ENCODE peak calls at places on chromosomes 5 and 9, in six cellular contexts. N, S, I, V, R and F are unnamed samples.

GRCh38 chr9:81074261-81074660 is 615.1 kb downstream of the TLE1 start:
- DNase-seq in I (no peak), V (no peak), S (no peak), N (no peak), R (no peak), F (no peak)

GRCh38 chr5:169416583-169417196 is 115.8 kb upstream of the SLIT3 start:
- DNase-seq in N (peak), V (no peak), R (peak), S (no peak), I (no peak), F (no peak)

GRCh38 chr9:13502503-13502902 is 223.0 kb upstream of the MPDZ start:
- DNase-seq in S (no peak), N (no peak), R (no peak), I (no peak), V (no peak), F (no peak)

GRCh38 chr9:75803130-75803529 is 87.3 kb upstream of the PCSK5 start:
- DNase-seq in I (no peak), S (no peak), N (no peak), R (no peak), V (no peak), F (no peak)

GRCh38 chr5:153456354-153456753 is 34.1 kb upstream of the GRIA1 start:
- DNase-seq in S (no peak), R (no peak), N (no peak), V (no peak), I (no peak), F (no peak)

GRCh38 chr9:94581711-94582110 is 11.9 kb downstream of the FBP2 start:
- DNase-seq in N (no peak), S (no peak), R (no peak), I (no peak), V (no peak), F (no peak)

GRCh38 chr5:1185038-1185651 is 16.2 kb upstream of the SLC6A19 start:
- DNase-seq in R (no peak), V (no peak), I (no peak), S (no peak), N (no peak), F (no peak)

GRCh38 chr5:21654-22233 is 70.2 kb upstream of the PLEKHG4B start:
- DNase-seq in R (no peak), S (no peak), I (peak), V (no peak), N (peak), F (no peak)

GRCh38 chr9:135782946-135783345 is 81.0 kb downstream of the KCNT1 start:
- DNase-seq in I (no peak), N (no peak), S (no peak), R (no peak), V (no peak), F (no peak)

GRCh38 chr9:1052119-1052907 is 2.2 kb downstream of the DMRT2 start:
- DNase-seq in N (no peak), S (no peak), R (no peak), I (no peak), V (no peak), F (no peak)

GRCh38 chr9:38284768-38285080 is 107.8 kb upstream of the ALDH1B1 start:
- DNase-seq in N (no peak), I (no peak), S (no peak), V (no peak), R (no peak), F (no peak)

GRCh38 chr5:137610598-137610997 is 111.5 kb upstream of the SPOCK1 start:
- DNase-seq in S (no peak), N (no peak), R (no peak), I (no peak), V (no peak), F (no peak)

GRCh38 chr9:136743639-136744211 is 985 bp upstream of the LCN10 start:
- DNase-seq in N (no peak), V (no peak), I (no peak), S (no peak), R (no peak), F (no peak)

GRCh38 chr9:90142580-90142979 is 500.0 kb downstream of the DIRAS2 start:
- DNase-seq in R (no peak), V (no peak), N (peak), S (peak), I (no peak), F (no peak)

GRCh38 chr5:147906326-147907095 is at the start of gene C5orf46:
- DNase-seq in S (no peak), I (no peak), N (peak), V (no peak), R (no peak), F (no peak)

GRCh38 chr9:93346240-93347112 is 105.0 kb upstream of the FAM120A start:
- DNase-seq in N (no peak), S (no peak), I (no peak), V (no peak), R (no peak), F (no peak)

GRCh38 chr5:6291961-6292360 is 86.4 kb downstream of the MED10 start:
- DNase-seq in V (no peak), I (no peak), R (no peak), N (no peak), S (no peak), F (no peak)

GRCh38 chr5:111197523-111197922 is 26.7 kb upstream of the CAMK4 start:
- DNase-seq in V (no peak), N (no peak), R (peak), I (no peak), S (no peak), F (no peak)

GRCh38 chr9:97109194-97109811 is 70.4 kb upstream of the CTSV start:
- DNase-seq in I (peak), S (no peak), V (no peak), R (no peak), N (peak), F (no peak)

GRCh38 chr5:158385982-158386381 is 527.0 kb upstream of the CLINT1 start:
- DNase-seq in N (no peak), I (no peak), R (no peak), V (no peak), S (no peak), F (no peak)

GRCh38 chr5:79924936-79925893 is 65.8 kb downstream of the MTX3 start:
- DNase-seq in R (no peak), S (no peak), N (peak), V (no peak), I (no peak), F (no peak)

GRCh38 chr9:4833781-4834560 is 41.2 kb downstream of the RCL1 start:
- DNase-seq in R (no peak), N (peak), V (no peak), S (no peak), I (no peak), F (no peak)

GRCh38 chr5:32153723-32154122 is 20.4 kb downstream of the GOLPH3 start:
- DNase-seq in V (no peak), I (no peak), R (no peak), S (no peak), N (peak), F (no peak)

GRCh38 chr5:55234171-55234700 is 828 bp upstream of the CCNO start:
- DNase-seq in N (peak), V (no peak), R (no peak), I (no peak), S (no peak), F (no peak)

GRCh38 chr5:55230086-55230629 is 3.0 kb upstream of the MCIDAS start:
- DNase-seq in N (no peak), R (no peak), S (no peak), I (no peak), V (no peak), F (no peak)

GRCh38 chr5:55231476-55232193 is 1.8 kb downstream of the CCNO start:
- DNase-seq in N (no peak), I (no peak), V (no peak), R (no peak), S (no peak), F (no peak)

GRCh38 chr5:55231029-55231475 is 2.4 kb downstream of the CCNO start:
- DNase-seq in S (no peak), N (peak), V (no peak), R (no peak), I (no peak), F (no peak)

DNA sequence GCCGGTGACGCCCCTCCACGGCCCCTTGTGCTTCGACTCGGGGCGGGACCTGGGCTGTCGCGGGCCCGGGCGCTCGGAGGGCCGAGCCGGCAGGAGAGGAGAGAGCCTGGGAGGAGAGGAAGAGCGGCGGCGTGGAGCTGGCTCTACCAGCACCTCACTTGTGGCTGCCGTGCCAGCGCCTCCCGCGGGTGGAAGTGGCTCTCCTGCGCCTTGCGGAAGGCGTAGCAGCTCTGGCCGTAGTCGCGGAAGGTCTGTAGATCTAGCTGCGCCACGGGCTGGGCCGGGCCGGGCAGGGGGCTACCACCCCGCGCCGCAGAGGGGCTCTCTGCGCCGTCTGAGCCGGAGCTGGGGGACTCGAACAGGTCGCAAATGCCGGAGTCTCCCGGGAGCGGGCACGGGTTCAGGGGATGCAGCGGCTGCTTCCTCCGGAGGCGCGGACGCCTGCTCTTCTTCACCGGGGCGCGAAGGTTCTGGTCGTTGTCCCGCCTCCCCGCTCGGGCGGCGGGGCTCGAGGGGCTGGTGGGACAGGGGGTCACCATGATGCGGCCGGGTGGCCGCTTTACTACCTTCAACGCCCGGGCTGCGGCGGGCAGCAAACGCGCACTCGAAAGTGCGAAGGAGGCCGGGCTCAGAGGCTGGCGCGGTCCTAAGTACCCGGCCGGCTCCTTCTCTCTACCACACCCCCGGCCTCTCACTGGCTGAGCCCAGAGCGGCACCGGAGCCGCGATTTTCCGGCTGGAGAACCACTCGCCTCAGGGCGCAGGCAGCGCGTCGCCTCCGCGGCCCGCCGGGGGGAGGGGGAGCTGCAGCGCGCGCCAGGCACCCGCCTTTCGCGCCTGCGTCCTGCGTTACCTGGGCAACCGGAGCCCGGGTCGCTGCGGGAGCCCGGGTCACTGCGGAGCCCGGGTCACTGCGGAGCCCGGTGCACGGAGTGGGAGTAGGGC is at the start of gene CCNO:
- DNase-seq in S (peak), N (peak), V (peak), R (peak), I (peak), F (no peak)
- TF ChIP-seq POLR2A in S (peak), N (no peak), V (no peak), R (no peak), I (peak), F (peak)

GRCh38 chr9:134336924-134337323 is 10.7 kb downstream of the RXRA start:
- DNase-seq in R (no peak), S (no peak), V (no peak), I (no peak), N (no peak), F (no peak)

GRCh38 chr9:134335095-134335489 is 8.8 kb downstream of the RXRA start:
- DNase-seq in S (no peak), R (no peak), N (peak), I (no peak), V (no peak), F (no peak)

GRCh38 chr9:134335490-134336173 is 9.4 kb downstream of the RXRA start:
- DNase-seq in V (no peak), I (no peak), S (no peak), N (no peak), R (no peak), F (no peak)

GRCh38 chr9:134337469-134337868 is 11.2 kb downstream of the RXRA start:
- DNase-seq in V (no peak), I (no peak), S (no peak), R (no peak), N (no peak), F (no peak)

DNA sequence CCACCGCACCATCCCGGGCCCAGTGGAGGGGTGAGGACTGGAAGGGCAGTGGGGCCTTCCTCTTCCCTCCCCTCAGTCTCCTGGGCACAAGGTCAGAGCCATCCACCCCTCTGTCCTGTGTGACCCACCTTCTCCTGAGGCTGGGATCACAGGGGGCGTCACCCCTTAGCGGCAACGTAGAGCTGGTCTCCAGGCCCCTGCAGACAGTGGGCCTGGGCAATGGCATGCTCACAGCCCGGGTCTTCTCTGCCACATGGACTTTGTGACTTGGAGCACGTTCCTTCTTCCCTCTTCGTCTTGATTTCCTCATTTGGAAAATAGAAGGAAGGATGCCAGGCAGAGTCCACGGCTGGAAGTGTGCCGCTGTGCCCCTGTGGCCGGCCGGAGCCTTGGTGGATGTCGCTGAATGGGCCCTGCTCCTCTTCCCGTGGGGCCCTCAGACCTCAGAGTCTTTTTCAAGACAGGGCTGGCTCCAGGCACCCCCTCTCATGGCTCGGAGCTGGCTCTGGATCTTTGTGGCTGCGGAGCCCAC is 10.0 kb downstream of the RXRA start:
- DNase-seq in S (no peak), N (no peak), V (no peak), I (no peak), R (no peak), F (no peak)
- H3K4me3 ChIP-seq in S (no peak), N (no peak), V (no peak), I (no peak), R (no peak), F (no peak)

DNA sequence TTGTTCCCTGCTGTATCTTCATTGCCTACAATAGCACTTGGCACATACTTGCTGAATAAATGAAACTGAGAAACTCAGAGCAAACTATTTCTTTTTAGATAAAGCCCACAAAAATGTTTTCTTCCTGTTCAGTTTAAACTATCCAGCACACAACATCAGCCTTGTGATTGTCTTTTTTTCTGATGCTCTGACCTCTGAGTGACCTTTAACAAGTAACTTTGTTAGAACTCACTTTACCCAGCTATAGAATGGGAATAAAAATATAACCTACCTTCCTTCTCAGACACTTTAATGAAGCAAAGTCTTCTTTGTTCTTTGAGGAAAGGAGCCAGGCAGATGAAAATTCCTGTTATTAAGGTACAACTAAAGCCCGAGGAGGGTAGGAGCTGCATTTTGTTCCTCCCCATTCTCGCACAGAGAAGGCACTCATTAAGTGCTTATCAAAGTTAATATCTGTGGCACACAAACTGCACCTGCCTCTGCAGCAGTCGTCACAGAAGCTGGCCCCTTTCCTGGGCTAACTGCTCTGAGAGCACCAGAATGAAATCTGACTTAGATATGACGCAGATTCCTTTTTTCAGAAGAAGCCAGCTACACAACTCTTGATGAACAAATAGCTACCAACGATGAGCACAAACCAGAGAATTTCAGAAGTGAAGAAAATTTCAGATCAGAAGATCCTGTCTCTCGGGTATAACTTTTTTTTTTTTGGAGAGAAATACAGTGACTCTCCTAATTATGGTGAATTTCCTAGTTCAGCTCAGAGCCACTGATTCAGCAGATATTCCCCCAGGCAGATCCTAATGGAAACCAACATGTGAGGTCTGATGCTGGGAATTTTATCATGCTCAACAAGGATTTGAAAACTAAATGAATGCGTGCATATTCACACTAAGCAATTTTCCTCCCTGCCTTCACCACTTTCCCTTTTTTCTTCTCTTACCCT is 31.0 kb upstream of the NR3C1 start:
- DNase-seq in N (no peak), R (no peak), S (peak), I (no peak), V (peak), F (no peak)
- TF ChIP-seq POLR2A in N (no peak), R (no peak), S (no peak), I (no peak), V (no peak), F (no peak)

GRCh38 chr5:41908374-41909079 is 4.4 kb downstream of the RIMOC1 start:
- DNase-seq in V (no peak), S (no peak), I (no peak), R (no peak), N (peak), F (no peak)
- H3K4me3 ChIP-seq in V (no peak), S (no peak), I (no peak), R (no peak), N (no peak), F (no peak)

DNA sequence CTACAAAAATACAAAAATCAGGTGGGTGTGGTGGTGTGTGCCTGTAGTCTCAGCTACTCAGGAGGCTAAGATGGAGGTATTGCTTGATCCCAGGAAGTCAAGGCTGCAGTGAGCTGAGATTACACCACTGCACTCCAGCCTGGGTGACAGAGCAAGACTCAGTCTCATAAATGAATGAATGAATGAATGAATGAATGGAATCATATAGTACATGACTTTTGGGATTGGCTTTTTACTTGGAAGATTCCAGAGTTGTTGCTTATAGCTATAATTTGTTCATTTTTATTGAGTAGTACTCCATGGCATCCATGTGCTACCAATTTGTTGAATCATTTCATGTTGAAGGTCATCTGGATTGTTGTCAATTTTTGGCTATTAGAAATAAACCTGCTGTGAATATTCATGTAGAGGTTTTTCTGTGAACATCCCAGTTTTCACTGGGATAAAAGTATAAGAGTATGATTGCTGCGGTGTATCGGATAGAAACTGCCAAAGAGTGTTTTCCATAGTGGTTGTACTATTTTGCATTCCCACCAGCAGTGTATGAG is 19.9 kb downstream of the ERBIN start:
- DNase-seq in V (no peak), R (no peak), N (peak), S (no peak), I (no peak), F (no peak)
- TF ChIP-seq POLR2A in V (no peak), R (no peak), N (no peak), S (no peak), I (no peak), F (no peak)

DNA sequence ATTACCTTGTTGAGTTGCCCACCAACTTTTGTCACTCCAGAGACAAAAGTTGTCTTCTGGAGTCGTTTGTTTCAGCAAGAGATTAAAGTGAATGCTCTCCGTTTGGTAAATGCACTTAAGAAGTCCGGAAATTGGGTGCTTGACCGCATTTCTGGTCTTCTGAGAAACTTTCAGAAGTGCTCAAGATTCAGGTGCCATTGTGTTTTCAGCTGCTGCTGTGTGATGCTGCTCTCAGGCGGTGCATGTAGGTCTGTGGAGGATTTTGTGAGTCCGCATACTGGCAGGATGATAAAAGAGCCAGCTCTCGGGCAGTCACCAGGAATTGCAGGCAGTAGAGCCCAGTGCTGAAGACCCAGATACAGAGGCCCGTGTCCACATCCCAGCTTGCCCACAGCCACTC is 5.9 kb upstream of the NFIL3 start:
- DNase-seq in V (no peak), R (no peak), I (no peak), S (no peak), N (no peak), F (no peak)
- H3K4me3 ChIP-seq in V (no peak), R (no peak), I (no peak), S (no peak), N (no peak), F (no peak)